ENCODE peak calls at places on chromosomes 1 and 21, in six cellular contexts. S, Y, T, V, J and N are unnamed samples.

GRCh38 chr1:36034692-36035091 is 49.2 kb upstream of the TEKT2 start:
- DNase-seq in S (peak), Y (no peak), T (peak), V (no peak), J (no peak), N (no peak)

GRCh38 chr1:35192056-35192852 is 691 bp downstream of the SFPQ start:
- DNase-seq in S (peak), Y (peak), T (peak), V (peak), J (peak), N (no peak)

GRCh38 chr1:167784876-167785550 is 63.2 kb downstream of the MPZL1 start:
- DNase-seq in S (no peak), Y (no peak), T (no peak), V (no peak), J (no peak), N (no peak)

GRCh38 chr1:44870096-44870495 is 27.0 kb upstream of the PTCH2 start:
- DNase-seq in S (no peak), Y (no peak), T (no peak), V (no peak), J (no peak), N (no peak)

GRCh38 chr1:208127791-208128408 is 116.3 kb downstream of the PLXNA2 start:
- DNase-seq in S (no peak), Y (no peak), T (no peak), V (no peak), J (no peak), N (no peak)

GRCh38 chr1:30691480-30691879 is 31.9 kb downstream of the MATN1 start:
- DNase-seq in S (no peak), Y (no peak), T (no peak), V (no peak), J (no peak), N (no peak)

GRCh38 chr1:55375617-55376258 is 160.6 kb upstream of the USP24 start:
- DNase-seq in S (peak), Y (no peak), T (peak), V (no peak), J (no peak), N (no peak)

GRCh38 chr1:160621633-160622413 is 25.0 kb downstream of the SLAMF1 start:
- DNase-seq in S (no peak), Y (no peak), T (no peak), V (no peak), J (no peak), N (no peak)

GRCh38 chr1:108561731-108562326 is 1.9 kb downstream of the EEIG2 start:
- DNase-seq in S (peak), Y (peak), T (peak), V (peak), J (no peak), N (no peak)

GRCh38 chr1:4527819-4528218 is 126.6 kb upstream of the AJAP1 start:
- DNase-seq in S (no peak), Y (no peak), T (no peak), V (no peak), J (no peak), N (no peak)

GRCh38 chr1:54273837-54274192 is 73.8 kb downstream of the MRPL37 start:
- DNase-seq in S (no peak), Y (peak), T (no peak), V (no peak), J (no peak), N (no peak)

GRCh38 chr1:79887059-79887458 is 880.5 kb upstream of the ADGRL4 start:
- DNase-seq in S (no peak), Y (no peak), T (no peak), V (no peak), J (no peak), N (no peak)

GRCh38 chr1:23274134-23274505 is 56.8 kb upstream of the HTR1D start:
- DNase-seq in S (no peak), Y (no peak), T (no peak), V (no peak), J (no peak), N (no peak)

GRCh38 chr1:16145988-16146887 is 9.6 kb downstream of the EPHA2 start:
- DNase-seq in S (peak), Y (peak), T (peak), V (no peak), J (peak), N (no peak)

GRCh38 chr1:30888391-30888790 is 20.2 kb downstream of the SDC3 start:
- DNase-seq in S (no peak), Y (no peak), T (no peak), V (no peak), J (no peak), N (no peak)

GRCh38 chr1:45673956-45674355 is 12.4 kb downstream of the GPBP1L1 start:
- DNase-seq in S (no peak), Y (no peak), T (no peak), V (no peak), J (no peak), N (no peak)

GRCh38 chr1:217955723-217956122 is 324.6 kb downstream of the SPATA17 start:
- DNase-seq in S (no peak), Y (no peak), T (no peak), V (no peak), J (no peak), N (no peak)

GRCh38 chr1:104019675-104020049 is 270.0 kb downstream of the AMY1C start:
- DNase-seq in S (no peak), Y (no peak), T (no peak), V (no peak), J (no peak), N (no peak)

GRCh38 chr21:17295997-17296396 is 216.8 kb upstream of the CXADR start:
- DNase-seq in S (no peak), Y (no peak), T (no peak), V (no peak), J (no peak), N (no peak)

GRCh38 chr1:118659646-118660045 is 328.5 kb downstream of the TBX15 start:
- DNase-seq in S (no peak), Y (no peak), T (no peak), V (no peak), J (no peak), N (no peak)

GRCh38 chr1:36576118-36576517 is 93.4 kb upstream of the CSF3R start:
- DNase-seq in S (peak), Y (peak), T (peak), V (peak), J (peak), N (peak)

GRCh38 chr1:108114026-108114599 is 86.0 kb downstream of the SLC25A24 start:
- DNase-seq in S (no peak), Y (no peak), T (no peak), V (no peak), J (no peak), N (no peak)

GRCh38 chr1:24347159-24347931 is 28.2 kb downstream of the GRHL3 start:
- DNase-seq in S (no peak), Y (no peak), T (no peak), V (no peak), J (no peak), N (no peak)

GRCh38 chr1:19074902-19075721 is 118.6 kb upstream of the IFFO2 start:
- DNase-seq in S (no peak), Y (no peak), T (no peak), V (no peak), J (no peak), N (no peak)

GRCh38 chr1:235207202-235207565 is 46.1 kb upstream of the RBM34 start:
- DNase-seq in S (no peak), Y (no peak), T (no peak), V (no peak), J (no peak), N (no peak)

GRCh38 chr1:41377397-41377796 is 16.2 kb downstream of the FOXO6 start:
- DNase-seq in S (no peak), Y (no peak), T (no peak), V (no peak), J (no peak), N (no peak)

GRCh38 chr21:36763305-36763704 is 64.4 kb downstream of the SIM2 start:
- DNase-seq in S (no peak), Y (no peak), T (no peak), V (no peak), J (no peak), N (no peak)

GRCh38 chr1:156859523-156860112 is 701 bp upstream of the INSRR start:
- DNase-seq in S (peak), Y (no peak), T (peak), V (peak), J (no peak), N (no peak)

GRCh38 chr1:180309338-180309737 is 79.3 kb downstream of the LHX4 start:
- DNase-seq in S (peak), Y (no peak), T (peak), V (no peak), J (no peak), N (no peak)

GRCh38 chr1:21783679-21784603 is 992 bp upstream of the USP48 start:
- DNase-seq in S (peak), Y (no peak), T (peak), V (no peak), J (no peak), N (no peak)

GRCh38 chr1:156136970-156137483 is 16.4 kb upstream of the SEMA4A start:
- DNase-seq in S (no peak), Y (no peak), T (no peak), V (no peak), J (no peak), N (no peak)

GRCh38 chr1:111275079-111275478 is 15.6 kb upstream of the CHIA start:
- DNase-seq in S (no peak), Y (no peak), T (peak), V (no peak), J (no peak), N (no peak)

GRCh38 chr1:3427711-3428704 is 26.5 kb upstream of the ARHGEF16 start:
- DNase-seq in S (no peak), Y (peak), T (no peak), V (no peak), J (no peak), N (peak)

GRCh38 chr1:32091591-32091990 is 16.3 kb upstream of the KPNA6 start:
- DNase-seq in S (no peak), Y (no peak), T (no peak), V (no peak), J (no peak), N (no peak)

GRCh38 chr21:38824124-38824822 is 18.5 kb downstream of the ETS2 start:
- DNase-seq in S (no peak), Y (peak), T (no peak), V (no peak), J (no peak), N (no peak)

GRCh38 chr1:184759097-184759496 is 4.4 kb upstream of the EDEM3 start:
- DNase-seq in S (no peak), Y (no peak), T (no peak), V (no peak), J (no peak), N (no peak)

GRCh38 chr1:239125027-239125426 is 261.3 kb upstream of the CHRM3 start:
- DNase-seq in S (no peak), Y (no peak), T (no peak), V (no peak), J (no peak), N (no peak)

GRCh38 chr1:229147086-229147485 is 123.8 kb upstream of the RAB4A start:
- DNase-seq in S (no peak), Y (no peak), T (no peak), V (no peak), J (no peak), N (no peak)

GRCh38 chr1:1778827-1779675 is 781 bp upstream of the NADK start:
- DNase-seq in S (peak), Y (peak), T (no peak), V (peak), J (peak), N (no peak)
- TF ChIP-seq CTCF in S (peak), Y (no peak), T (peak), V (no peak), J (no peak), N (peak)

GRCh38 chr1:88434836-88435235 is 249.2 kb upstream of the PKN2 start:
- DNase-seq in S (peak), Y (no peak), T (no peak), V (no peak), J (no peak), N (no peak)
- TF ChIP-seq CTCF in S (no peak), Y (no peak), T (no peak), V (no peak), J (no peak), N (no peak)

DNA sequence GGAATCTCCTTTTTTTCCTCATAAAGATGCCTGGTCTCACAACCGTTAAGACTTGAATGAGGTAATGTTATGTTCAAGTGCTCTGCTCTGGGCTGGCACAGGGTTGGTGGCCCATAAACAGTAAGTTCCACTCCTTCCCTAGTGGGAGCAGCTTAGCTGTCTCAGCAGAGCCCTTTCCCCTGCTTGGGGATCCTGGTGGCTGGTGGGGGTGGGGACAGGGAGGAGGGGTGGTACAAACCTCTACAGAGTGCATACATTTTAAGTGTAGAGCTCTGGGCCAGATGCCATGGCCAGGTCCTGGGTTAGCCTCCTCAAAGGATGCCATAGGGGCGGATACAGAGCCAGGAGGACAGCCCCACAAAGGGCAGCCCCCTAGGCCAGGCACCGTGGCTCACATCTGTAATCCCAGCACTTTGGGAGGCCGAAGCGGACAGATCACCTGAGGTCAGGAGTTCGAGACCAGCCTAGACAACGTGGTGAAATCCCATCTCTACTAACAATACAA is 20.7 kb upstream of the PADI1 start:
- DNase-seq in S (no peak), Y (no peak), T (no peak), V (no peak), J (no peak), N (no peak)
- TF ChIP-seq CTCF in S (no peak), Y (no peak), T (no peak), V (no peak), J (no peak), N (no peak)

GRCh38 chr1:115642168-115643072 is 650 bp downstream of the VANGL1 start:
- DNase-seq in S (peak), Y (peak), T (peak), V (peak), J (no peak), N (no peak)
- TF ChIP-seq CTCF in S (no peak), Y (no peak), T (peak), V (no peak), J (no peak), N (peak)

GRCh38 chr1:206468571-206468970 is 1.7 kb upstream of the IKBKE start:
- DNase-seq in S (no peak), Y (no peak), T (no peak), V (no peak), J (no peak), N (no peak)
- TF ChIP-seq CTCF in S (no peak), Y (no peak), T (no peak), V (no peak), J (no peak), N (peak)

DNA sequence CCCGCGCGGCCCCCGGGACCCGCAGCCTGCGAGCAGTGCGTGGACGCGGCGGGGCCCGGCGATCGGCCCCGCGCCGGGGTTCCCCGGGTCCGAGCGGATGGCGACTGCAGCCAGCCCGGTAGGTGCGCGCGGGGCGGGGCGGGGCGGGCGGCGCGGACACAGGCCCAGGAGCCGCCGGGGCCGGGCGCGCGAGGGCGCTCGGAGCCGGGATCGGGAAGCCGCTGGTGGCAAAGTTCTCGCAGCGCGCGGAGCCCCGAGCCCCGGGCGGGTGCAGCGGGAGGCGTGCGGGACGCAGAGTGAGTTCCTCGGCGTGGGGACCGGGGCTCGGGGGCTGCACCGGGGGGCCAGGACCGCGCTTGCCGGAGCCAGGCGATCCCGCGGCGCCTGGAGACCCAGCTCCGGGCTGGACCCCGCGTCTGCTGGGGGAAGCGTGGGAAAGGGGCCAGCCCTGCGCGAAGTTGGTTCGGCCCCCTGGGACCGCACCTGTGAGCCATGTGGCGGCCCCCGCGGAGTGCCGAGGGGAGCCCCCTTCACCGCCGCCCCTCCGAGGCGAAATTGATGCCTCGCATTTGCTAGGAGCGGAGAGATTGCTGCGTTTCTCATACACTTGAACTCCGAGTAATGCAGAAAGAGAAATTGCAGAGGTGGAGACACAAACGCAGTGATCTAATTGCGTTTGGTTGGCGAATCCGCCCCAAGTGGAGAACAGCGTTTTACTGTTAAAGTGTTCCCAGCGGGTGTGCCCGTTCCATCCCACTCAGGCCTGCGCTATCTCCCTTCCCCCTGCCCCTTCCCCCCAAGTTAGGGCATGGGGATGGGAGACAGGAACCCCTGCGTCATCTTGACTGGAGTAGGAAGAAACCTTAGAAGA is 228.9 kb upstream of the TMEM51 start:
- DNase-seq in S (peak), Y (peak), T (no peak), V (no peak), J (no peak), N (no peak)
- TF ChIP-seq CTCF in S (no peak), Y (no peak), T (peak), V (no peak), J (no peak), N (peak)

DNA sequence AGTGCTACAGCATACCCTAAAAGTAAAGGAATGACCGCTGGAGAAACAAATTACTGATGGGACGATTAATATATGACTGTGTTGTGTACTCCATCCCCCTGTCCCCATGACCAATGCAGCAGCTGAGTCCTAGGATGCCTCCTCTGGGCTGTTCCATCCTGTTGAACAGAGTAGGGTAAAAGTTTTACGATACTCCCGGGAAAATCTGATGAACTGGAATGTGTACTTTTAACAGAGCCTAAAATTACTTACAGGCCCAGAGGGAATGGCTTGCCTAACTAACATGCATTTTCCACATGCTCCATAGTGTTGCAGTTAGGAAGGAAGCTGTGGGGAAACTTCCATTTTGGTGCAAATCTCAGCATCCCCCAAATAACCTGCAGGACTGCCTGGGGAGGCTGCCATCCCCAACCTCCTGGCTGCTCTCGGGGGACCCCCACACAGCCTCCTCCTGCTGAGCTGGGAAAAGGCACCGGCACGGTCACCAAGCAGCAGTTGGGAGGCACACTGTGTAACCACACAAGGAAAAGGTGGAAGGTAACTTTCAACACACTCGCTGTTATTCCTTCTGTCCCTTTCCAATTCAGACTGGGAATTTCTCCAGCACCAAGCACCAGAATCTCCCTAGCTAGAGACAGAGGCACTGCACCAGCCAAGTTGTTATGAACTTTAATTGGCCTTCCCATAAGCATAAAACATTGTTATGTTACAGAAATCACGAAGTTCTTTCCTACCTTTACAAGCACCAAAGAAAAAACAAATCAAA is 97.2 kb downstream of the BCAR3 start:
- DNase-seq in S (no peak), Y (no peak), T (no peak), V (no peak), J (no peak), N (no peak)
- TF ChIP-seq CTCF in S (no peak), Y (no peak), T (no peak), V (no peak), J (no peak), N (peak)